ENCODE peak calls at places on chromosomes 11 and 22, in seven cellular contexts. B is fibroblast of lung, J is cardiac fibroblast, S is AG04450, N is pancreas, H is PC-9, X is ovary. F is an unnamed sample.
A peak's percentile ranks its signal among the peaks of the same experiment; 100 is the strongest.

GRCh38 chr11:118370774-118371173 is 11.4 kb downstream of the UBE4A start:
- DNase-seq in B (no peak), J (no peak), S (no peak), N (no peak), H (no peak), X (no peak), F (no peak)

GRCh38 chr11:72227316-72228228 is 3.0 kb downstream of the INPPL1 start:
- DNase-seq in B (peak; percentile 50), J (peak; percentile 19), S (no peak), N (peak; percentile 16), H (no peak), X (no peak), F (peak; percentile 54)

GRCh38 chr11:3666023-3666530 is 5.1 kb downstream of the CHRNA10 start:
- DNase-seq in B (no peak), J (no peak), S (no peak), N (no peak), H (no peak), X (no peak), F (no peak)

GRCh38 chr22:45164217-45165123 is 745 bp downstream of the NUP50 start:
- DNase-seq in B (peak; percentile 23), J (no peak), S (no peak), N (peak; percentile 46), H (peak; percentile 26), X (peak; percentile 56), F (peak; percentile 77)

GRCh38 chr11:12673601-12673923 is 659 bp upstream of the TEAD1 start:
- DNase-seq in B (no peak), J (no peak), S (no peak), N (no peak), H (no peak), X (no peak), F (no peak)

GRCh38 chr11:1749787-1750351 is 526 bp downstream of the IFITM10 start:
- DNase-seq in B (peak; percentile 58), J (peak; percentile 96), S (no peak), N (peak; percentile 23), H (no peak), X (no peak), F (peak; percentile 65)

GRCh38 chr11:71182791-71183556 is 69.4 kb downstream of the SHANK2 start:
- DNase-seq in B (no peak), J (no peak), S (no peak), N (no peak), H (no peak), X (no peak), F (no peak)

GRCh38 chr22:31229402-31230140 is 17.5 kb downstream of the LIMK2 start:
- DNase-seq in B (peak; percentile 65), J (peak; percentile 65), S (no peak), N (peak; percentile 51), H (no peak), X (peak; percentile 64), F (no peak)

GRCh38 chr11:34512810-34513673 is 552 bp downstream of the ELF5 start:
- DNase-seq in B (peak; percentile 52), J (peak; percentile 68), S (no peak), N (peak; percentile 68), H (peak; percentile 58), X (no peak), F (peak; percentile 84)

GRCh38 chr11:115191761-115192160 is 312.5 kb downstream of the CADM1 start:
- DNase-seq in B (peak; percentile 68), J (no peak), S (no peak), N (no peak), H (no peak), X (no peak), F (no peak)

GRCh38 chr22:36027960-36028645 is 521 bp downstream of the RBFOX2 start:
- DNase-seq in B (no peak), J (peak; percentile 26), S (no peak), N (no peak), H (no peak), X (peak; percentile 63), F (no peak)

GRCh38 chr22:22928666-22929380 is 41.2 kb downstream of the IGLL5 start:
- DNase-seq in B (peak; percentile 27), J (peak; percentile 35), S (no peak), N (no peak), H (no peak), X (no peak), F (no peak)

GRCh38 chr11:119055901-119056300 is 1.1 kb downstream of the HYOU1 start:
- DNase-seq in B (peak; percentile 34), J (peak; percentile 43), S (no peak), N (no peak), H (no peak), X (no peak), F (no peak)

GRCh38 chr22:41831828-41832552 is 915 bp upstream of the SREBF2 start:
- DNase-seq in B (no peak), J (peak; percentile 11), S (no peak), N (no peak), H (no peak), X (no peak), F (no peak)

GRCh38 chr22:41827671-41828070 is 5.2 kb upstream of the SREBF2 start:
- DNase-seq in B (peak; percentile 17), J (no peak), S (no peak), N (no peak), H (no peak), X (no peak), F (no peak)

GRCh38 chr22:41828516-41828915 is 4.4 kb upstream of the SREBF2 start:
- DNase-seq in B (no peak), J (no peak), S (no peak), N (no peak), H (no peak), X (no peak), F (no peak)

GRCh38 chr22:41831383-41831782 is 1.5 kb upstream of the SREBF2 start:
- DNase-seq in B (peak; percentile 21), J (peak; percentile 26), S (no peak), N (no peak), H (no peak), X (no peak), F (no peak)

GRCh38 chr22:41830174-41830573 is 2.7 kb upstream of the SREBF2 start:
- DNase-seq in B (no peak), J (no peak), S (no peak), N (no peak), H (no peak), X (no peak), F (no peak)
- TF ChIP-seq CTCF in B (no peak), J (no peak), S (no peak), N (no peak), H (no peak), X (no peak), F (no peak)

DNA sequence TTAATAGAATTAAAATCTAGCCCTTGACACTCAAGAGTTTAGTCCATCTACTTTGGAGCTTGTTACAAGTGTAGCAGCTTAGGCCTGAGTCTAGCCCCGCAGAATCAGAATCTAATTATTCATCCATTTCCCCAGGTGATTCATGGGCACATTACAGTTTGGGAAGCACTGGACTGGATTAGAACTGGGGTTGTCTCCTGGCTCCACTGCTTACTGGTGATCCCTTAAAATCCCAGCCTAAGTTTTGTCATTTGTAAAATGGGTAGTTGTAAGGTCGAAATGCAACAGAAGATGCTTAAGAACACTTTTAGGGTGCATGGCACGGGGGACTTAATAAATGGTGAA is 1.3 kb downstream of the STX3 start:
- DNase-seq in B (no peak), J (peak; percentile 53), S (no peak), N (no peak), H (no peak), X (no peak), F (no peak)
- H3K4me3 ChIP-seq in B (no peak overlapping the region), J (peak overlapping the region; percentile 94), S (peak overlapping the region; percentile 22), N (peak overlapping the region; percentile 94), H (peak overlapping the region; percentile 92), X (no peak overlapping the region), F (peak overlapping the region; percentile 95)

DNA sequence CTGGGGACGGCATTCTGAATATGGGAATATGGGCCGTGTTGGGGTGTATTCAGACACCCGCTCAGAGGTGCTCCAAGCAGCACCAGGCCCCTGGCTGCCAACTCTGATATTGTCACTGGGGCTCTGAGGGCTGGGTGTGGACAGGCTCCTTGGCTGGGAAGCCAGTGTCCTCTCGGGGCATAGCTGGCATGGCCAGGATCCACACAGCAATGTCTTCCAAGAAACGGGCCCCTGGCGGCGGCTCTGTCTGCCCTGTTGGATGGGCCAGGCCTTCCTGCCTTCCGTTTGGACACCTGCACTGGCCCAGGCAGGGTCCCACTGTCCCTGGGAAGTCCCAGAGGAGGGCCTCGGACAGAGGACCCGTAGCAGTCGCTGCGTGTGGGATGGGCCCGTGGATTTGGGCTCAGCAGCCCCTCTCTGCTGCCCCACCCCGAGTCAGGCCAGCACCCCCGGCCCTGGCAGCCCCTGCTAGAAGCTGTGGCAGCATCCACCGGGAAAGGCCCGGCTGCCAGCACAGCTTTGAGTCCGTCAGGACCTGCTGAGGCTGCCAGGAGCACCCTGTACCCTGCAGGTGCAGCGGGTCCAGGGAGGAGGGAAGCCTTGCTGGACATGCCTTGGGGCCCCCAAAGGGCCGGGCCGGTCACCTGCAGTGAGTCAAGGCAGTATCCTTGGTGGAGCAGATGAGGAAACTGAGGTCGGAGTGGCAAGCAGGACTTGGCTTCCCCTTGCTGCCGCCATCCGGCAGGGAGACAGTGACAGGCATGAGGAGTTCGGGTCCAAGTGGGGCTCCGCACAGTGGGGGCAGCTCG is 4.1 kb downstream of the PANX2 start:
- DNase-seq in B (no peak), J (no peak), S (no peak), N (no peak), H (no peak), X (no peak), F (no peak)
- TF ChIP-seq CTCF in B (no peak), J (no peak), S (no peak), N (no peak), H (no peak), X (no peak), F (no peak)

GRCh38 chr11:394858-395655 is 1.0 kb downstream of the PKP3 start:
- DNase-seq in B (no peak), J (no peak), S (no peak), N (no peak), H (no peak), X (no peak), F (no peak)
- H3K4me3 ChIP-seq in B (no peak overlapping the region), J (no peak overlapping the region), S (no peak overlapping the region), N (peak overlapping the region; percentile 67), H (peak overlapping the region; percentile 89), X (no peak overlapping the region), F (peak overlapping the region; percentile 48)

F was measured in upper lobe of right lung.